ENCODE peak calls at places on chromosomes 5 and 9, in six cellular contexts. K is right lobe of liver, Q is ovary, Z is GM12891, M is HepG2, F is A549. P is an unnamed sample.

GRCh38 chr9:16499866-16500265 is 370.6 kb downstream of the BNC2 start:
- DNase-seq in K (no peak), Q (no peak), Z (no peak), M (no peak), F (no peak), P (no peak)

GRCh38 chr9:89603629-89604462 is 966 bp upstream of the GADD45G start:
- DNase-seq in K (peak), Q (peak), Z (no peak), M (peak), F (peak), P (peak)

GRCh38 chr9:133160742-133161541 is 2.8 kb downstream of the GBGT1 start:
- DNase-seq in K (no peak), Q (peak), Z (peak), M (peak), F (peak), P (peak)

GRCh38 chr5:95631991-95632675 is 12.2 kb downstream of the GPR150 start:
- DNase-seq in K (no peak), Q (no peak), Z (no peak), M (peak), F (no peak), P (peak)

GRCh38 chr9:133701981-133702797 is 36.0 kb downstream of the SARDH start:
- DNase-seq in K (peak), Q (peak), Z (no peak), M (no peak), F (no peak), P (no peak)

GRCh38 chr5:65255294-65255693 is 226.4 kb downstream of the ADAMTS6 start:
- DNase-seq in K (no peak), Q (no peak), Z (no peak), M (no peak), F (no peak), P (no peak)

GRCh38 chr5:154614125-154614524 is 136.1 kb upstream of the HAND1 start:
- DNase-seq in K (no peak), Q (no peak), Z (no peak), M (no peak), F (no peak), P (no peak)

GRCh38 chr9:121836382-121836885 is 185.0 kb downstream of the DAB2IP start:
- DNase-seq in K (no peak), Q (no peak), Z (no peak), M (no peak), F (no peak), P (no peak)

GRCh38 chr5:42889311-42889933 is 77.7 kb upstream of the SELENOP start:
- DNase-seq in K (peak), Q (peak), Z (peak), M (peak), F (peak), P (peak)

GRCh38 chr5:122316652-122317051 is 4.6 kb downstream of the SNCAIP start:
- DNase-seq in K (no peak), Q (no peak), Z (no peak), M (no peak), F (no peak), P (no peak)

GRCh38 chr9:134544388-134545212 is 97.0 kb upstream of the COL5A1 start:
- DNase-seq in K (no peak), Q (peak), Z (no peak), M (peak), F (peak), P (no peak)

GRCh38 chr5:108720416-108720815 is 27.3 kb upstream of the FER start:
- DNase-seq in K (no peak), Q (no peak), Z (no peak), M (no peak), F (no peak), P (no peak)

GRCh38 chr9:21031091-21031817 is at the start of gene HACD4:
- DNase-seq in K (peak), Q (peak), Z (peak), M (no peak), F (peak), P (peak)

GRCh38 chr9:1708215-1708614 is 306.9 kb upstream of the SMARCA2 start:
- DNase-seq in K (no peak), Q (no peak), Z (no peak), M (no peak), F (no peak), P (no peak)

GRCh38 chr5:32538031-32538547 is 47.3 kb upstream of the SUB1 start:
- DNase-seq in K (no peak), Q (peak), Z (peak), M (no peak), F (no peak), P (no peak)

GRCh38 chr5:172334196-172334595 is 50.6 kb upstream of the UBTD2 start:
- DNase-seq in K (no peak), Q (no peak), Z (no peak), M (no peak), F (no peak), P (no peak)

GRCh38 chr5:124536333-124536732 is 210.1 kb downstream of the ZNF608 start:
- DNase-seq in K (no peak), Q (no peak), Z (no peak), M (peak), F (no peak), P (no peak)

GRCh38 chr5:36692791-36693763 is 86.7 kb downstream of the SLC1A3 start:
- DNase-seq in K (peak), Q (peak), Z (peak), M (peak), F (peak), P (peak)

GRCh38 chr5:131628990-131629389 is 6.0 kb downstream of the RAPGEF6 start:
- DNase-seq in K (no peak), Q (no peak), Z (no peak), M (no peak), F (no peak), P (no peak)

GRCh38 chr5:146032911-146033310 is 72.5 kb downstream of the PLAC8L1 start:
- DNase-seq in K (no peak), Q (no peak), Z (no peak), M (no peak), F (no peak), P (no peak)

GRCh38 chr9:77848897-77849296 is 182.7 kb downstream of the GNAQ start:
- DNase-seq in K (no peak), Q (peak), Z (no peak), M (no peak), F (peak), P (no peak)

GRCh38 chr5:138337685-138338410 is at the start of gene FAM53C:
- DNase-seq in K (peak), Q (peak), Z (peak), M (peak), F (peak), P (peak)

GRCh38 chr9:121650220-121651013 is 1.0 kb upstream of the DAB2IP start:
- DNase-seq in K (peak), Q (peak), Z (no peak), M (peak), F (no peak), P (peak)

GRCh38 chr5:137666109-137666850 is 69.6 kb downstream of the KLHL3 start:
- DNase-seq in K (no peak), Q (no peak), Z (peak), M (no peak), F (no peak), P (no peak)

GRCh38 chr9:106961623-106962022 is 98.7 kb downstream of the ZNF462 start:
- DNase-seq in K (no peak), Q (no peak), Z (no peak), M (no peak), F (no peak), P (no peak)

GRCh38 chr5:63831381-63831780 is 130.9 kb downstream of the HTR1A start:
- DNase-seq in K (no peak), Q (no peak), Z (no peak), M (no peak), F (no peak), P (no peak)

GRCh38 chr5:58505502-58505901 is 14.3 kb downstream of the GAPT start:
- DNase-seq in K (no peak), Q (no peak), Z (no peak), M (no peak), F (no peak), P (no peak)

GRCh38 chr5:73525606-73526005 is 27.4 kb downstream of the BTF3 start:
- DNase-seq in K (no peak), Q (no peak), Z (no peak), M (no peak), F (no peak), P (no peak)

GRCh38 chr5:132417461-132417860 is 48.0 kb downstream of the SLC22A5 start:
- DNase-seq in K (no peak), Q (no peak), Z (no peak), M (no peak), F (no peak), P (no peak)

GRCh38 chr5:150510460-150511263 is 2.7 kb downstream of the NDST1 start:
- DNase-seq in K (peak), Q (no peak), Z (no peak), M (peak), F (no peak), P (no peak)

GRCh38 chr9:73152953-73153352 is 1.3 kb downstream of the ANXA1 start:
- DNase-seq in K (no peak), Q (no peak), Z (peak), M (no peak), F (no peak), P (no peak)

GRCh38 chr5:11047625-11048024 is 286.6 kb upstream of the DAP start:
- DNase-seq in K (no peak), Q (no peak), Z (no peak), M (no peak), F (no peak), P (no peak)

GRCh38 chr9:79492092-79492995 is 79.4 kb upstream of the TLE4 start:
- DNase-seq in K (no peak), Q (no peak), Z (no peak), M (no peak), F (no peak), P (no peak)

GRCh38 chr5:61409568-61409967 is 77.5 kb downstream of the ZSWIM6 start:
- DNase-seq in K (no peak), Q (no peak), Z (no peak), M (peak), F (peak), P (no peak)

GRCh38 chr5:158074992-158075769 is 216.2 kb upstream of the CLINT1 start:
- DNase-seq in K (peak), Q (peak), Z (peak), M (peak), F (peak), P (peak)

GRCh38 chr5:178318893-178319292 is 86.3 kb upstream of the PHYKPL start:
- DNase-seq in K (no peak), Q (no peak), Z (no peak), M (no peak), F (no peak), P (no peak)

GRCh38 chr5:132024789-132025402 is 13.4 kb upstream of the ACSL6 start:
- DNase-seq in K (no peak), Q (no peak), Z (no peak), M (no peak), F (no peak), P (no peak)

GRCh38 chr9:68983008-68983411 is 30.9 kb downstream of the PRKACG start:
- DNase-seq in K (no peak), Q (no peak), Z (no peak), M (no peak), F (no peak), P (peak)

GRCh38 chr9:132833451-132834130 is 44.5 kb downstream of the AK8 start:
- DNase-seq in K (no peak), Q (no peak), Z (no peak), M (no peak), F (no peak), P (no peak)

GRCh38 chr5:113022661-113023060 is 46.1 kb downstream of the DCP2 start:
- DNase-seq in K (no peak), Q (no peak), Z (no peak), M (no peak), F (no peak), P (no peak)
- TF ChIP-seq POLR2A in K (no peak), Q (no peak), Z (no peak), M (no peak), F (no peak), P (no peak)

GRCh38 chr5:143001764-143002351 is 231.7 kb downstream of the ARHGAP26 start:
- DNase-seq in K (no peak), Q (no peak), Z (no peak), M (no peak), F (no peak), P (no peak)
- TF ChIP-seq POLR2A in K (no peak), Q (no peak), Z (peak), M (no peak), F (no peak), P (no peak)

GRCh38 chr9:128067622-128067897 is 440 bp upstream of the NAIF1 start:
- DNase-seq in K (no peak), Q (no peak), Z (no peak), M (no peak), F (no peak), P (no peak)

GRCh38 chr9:128068656-128069221 is 707 bp downstream of the SLC25A25 start:
- DNase-seq in K (no peak), Q (peak), Z (no peak), M (no peak), F (no peak), P (no peak)

GRCh38 chr9:128066713-128067621 is at the start of gene NAIF1:
- DNase-seq in K (peak), Q (peak), Z (peak), M (peak), F (peak), P (peak)

GRCh38 chr9:128065907-128066712 is 1.0 kb downstream of the NAIF1 start:
- DNase-seq in K (no peak), Q (peak), Z (no peak), M (no peak), F (no peak), P (no peak)

GRCh38 chr9:128067898-128068655 is at the start of gene SLC25A25:
- DNase-seq in K (peak), Q (peak), Z (peak), M (peak), F (peak), P (peak)
- TF ChIP-seq POLR2A in K (peak), Q (peak), Z (no peak), M (no peak), F (peak), P (peak)

DNA sequence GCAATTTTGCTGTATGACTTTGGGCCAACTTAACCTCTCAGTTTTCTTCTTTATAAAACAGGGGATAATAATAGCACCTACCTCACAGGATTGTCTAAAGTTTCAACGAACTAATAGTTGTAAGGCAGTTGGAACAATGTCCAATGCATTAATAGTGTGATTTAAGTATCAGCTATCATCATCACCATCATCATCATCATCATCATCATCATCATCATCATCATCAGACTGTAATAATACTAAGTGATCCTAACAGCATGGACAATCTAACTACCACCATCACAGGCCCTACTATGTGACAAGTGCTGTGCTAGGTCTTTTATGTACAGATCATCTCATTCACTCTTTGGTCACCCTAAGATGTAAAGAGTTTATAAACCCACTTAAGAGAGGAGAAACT is 196.0 kb downstream of the MAPKAP1 start:
- DNase-seq in K (no peak), Q (no peak), Z (no peak), M (no peak), F (no peak), P (no peak)
- TF ChIP-seq POLR2A in K (no peak), Q (no peak), Z (no peak), M (no peak), F (no peak), P (no peak)

GRCh38 chr9:130233587-130233945 is 32.0 kb upstream of the HMCN2 start:
- DNase-seq in K (no peak), Q (no peak), Z (no peak), M (no peak), F (no peak), P (no peak)

GRCh38 chr9:130235558-130236435 is 29.8 kb upstream of the HMCN2 start:
- DNase-seq in K (peak), Q (peak), Z (peak), M (peak), F (peak), P (peak)

GRCh38 chr9:130234340-130235260 is 31.0 kb upstream of the HMCN2 start:
- DNase-seq in K (no peak), Q (no peak), Z (no peak), M (no peak), F (no peak), P (no peak)

GRCh38 chr9:130229759-130230158 is 35.8 kb upstream of the HMCN2 start:
- DNase-seq in K (no peak), Q (no peak), Z (no peak), M (no peak), F (no peak), P (no peak)

GRCh38 chr9:130232899-130233586 is 32.5 kb upstream of the HMCN2 start:
- DNase-seq in K (no peak), Q (peak), Z (no peak), M (no peak), F (no peak), P (no peak)
- TF ChIP-seq POLR2A in K (no peak), Q (no peak), Z (no peak), M (no peak), F (no peak), P (no peak)

P was measured in erythroblast.